ENCODE peak calls at places on chromosomes 3 and 15, in four cellular contexts. R, J, V and S are unnamed samples.

GRCh38 chr3:106428565-106428994 is 559.8 kb upstream of the CBLB start:
- DNase-seq in J (peak; percentile 81), R (no peak), V (no peak), S (peak; percentile 96)

GRCh38 chr3:30598663-30599545 is 7.5 kb upstream of the TGFBR2 start:
- DNase-seq in R (no peak), V (no peak), J (no peak), S (no peak)

GRCh38 chr15:60649845-60650548 is 171.1 kb upstream of the ICE2 start:
- DNase-seq in J (no peak), R (no peak), V (no peak), S (no peak)

GRCh38 chr3:89002166-89002565 is 105.3 kb upstream of the EPHA3 start:
- DNase-seq in J (no peak), V (no peak), R (no peak), S (no peak)

GRCh38 chr3:157156844-157157635 is 2.9 kb downstream of the CCNL1 start:
- DNase-seq in J (no peak), V (no peak), R (no peak), S (no peak)

GRCh38 chr15:58454950-58455401 is 23.2 kb downstream of the LIPC start:
- DNase-seq in R (no peak), V (no peak), J (no peak), S (no peak)

GRCh38 chr15:45187894-45188830 is at the start of gene SHF:
- DNase-seq in R (peak; percentile 65), J (no peak), V (peak; percentile 69), S (no peak)

GRCh38 chr3:45841380-45841700 is 579 bp downstream of the LZTFL1 start:
- DNase-seq in J (no peak), R (no peak), V (peak; percentile 39), S (no peak)

GRCh38 chr3:48130321-48130881 is 57.8 kb downstream of the CDC25A start:
- DNase-seq in V (peak; percentile 59), R (peak; percentile 29), J (no peak), S (no peak)

GRCh38 chr15:48352474-48353072 is 21.3 kb downstream of the DUT start:
- DNase-seq in V (peak; percentile 29), J (peak; percentile 61), R (peak; percentile 64), S (no peak)

GRCh38 chr15:43186003-43186353 is 775 bp downstream of the CCNDBP1 start:
- DNase-seq in J (no peak), R (no peak), V (no peak), S (peak; percentile 15)

GRCh38 chr3:128068156-128068620 is 16.0 kb downstream of the SEC61A1 start:
- DNase-seq in J (no peak), V (no peak), R (no peak), S (no peak)

GRCh38 chr3:128448491-128448890 is 18.2 kb downstream of the DNAJB8 start:
- DNase-seq in J (no peak), R (no peak), V (no peak), S (no peak)

GRCh38 chr3:31973837-31974236 is 7.2 kb downstream of the OSBPL10 start:
- DNase-seq in V (no peak), R (no peak), J (no peak), S (no peak)

GRCh38 chr3:32321095-32321835 is 70.4 kb upstream of the CMTM7 start:
- DNase-seq in R (no peak), J (no peak), V (no peak), S (no peak)

DNA sequence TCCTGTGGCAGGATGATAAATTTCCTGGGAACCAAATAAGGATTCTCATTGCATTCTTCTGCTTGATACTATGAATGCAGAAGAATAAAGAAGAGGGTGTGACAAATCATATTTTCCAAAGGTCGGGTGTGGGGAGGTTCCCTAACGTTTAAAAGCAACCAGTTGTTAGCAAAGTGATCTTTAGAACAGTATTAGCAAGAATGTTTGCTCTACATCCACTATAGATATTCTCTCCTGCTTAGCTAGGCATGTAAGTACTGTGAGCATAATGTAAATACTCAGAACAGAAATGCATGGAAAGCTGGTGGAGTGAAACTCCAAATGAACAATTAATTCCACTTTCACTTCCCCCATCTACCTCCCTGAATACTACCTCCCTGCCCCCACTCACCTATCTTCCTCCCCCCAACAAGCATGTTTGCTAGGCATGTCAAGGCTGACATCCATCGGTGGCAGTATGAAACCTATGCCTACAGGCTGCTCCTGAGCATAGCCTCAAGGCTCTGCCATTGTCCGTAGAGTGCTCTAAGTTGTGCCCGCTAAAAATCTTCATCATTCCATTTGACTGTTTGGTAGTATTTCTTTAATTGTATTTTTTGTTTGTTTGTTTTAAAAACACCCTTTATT is 329.7 kb downstream of the TIGIT start:
- DNase-seq in R (no peak), V (no peak), J (no peak), S (no peak)
- H3K4me1 ChIP-seq in R (peaks cover 48% of the 10 kb centered on the region), V (no peaks in the 10 kb centered on the region), J (peaks cover 35% of the 10 kb centered on the region), S (no peaks in the 10 kb centered on the region)

GRCh38 chr3:120468635-120469295 is 18.0 kb upstream of the FSTL1 start:
- DNase-seq in R (no peak), V (no peak), J (peak; percentile 74), S (peak; percentile 32)
- H3K4me1 ChIP-seq in R (peaks cover 5% of the 10 kb centered on the region), V (no peaks in the 10 kb centered on the region), J (peaks cover 50% of the 10 kb centered on the region), S (peaks cover 28% of the 10 kb centered on the region)

DNA sequence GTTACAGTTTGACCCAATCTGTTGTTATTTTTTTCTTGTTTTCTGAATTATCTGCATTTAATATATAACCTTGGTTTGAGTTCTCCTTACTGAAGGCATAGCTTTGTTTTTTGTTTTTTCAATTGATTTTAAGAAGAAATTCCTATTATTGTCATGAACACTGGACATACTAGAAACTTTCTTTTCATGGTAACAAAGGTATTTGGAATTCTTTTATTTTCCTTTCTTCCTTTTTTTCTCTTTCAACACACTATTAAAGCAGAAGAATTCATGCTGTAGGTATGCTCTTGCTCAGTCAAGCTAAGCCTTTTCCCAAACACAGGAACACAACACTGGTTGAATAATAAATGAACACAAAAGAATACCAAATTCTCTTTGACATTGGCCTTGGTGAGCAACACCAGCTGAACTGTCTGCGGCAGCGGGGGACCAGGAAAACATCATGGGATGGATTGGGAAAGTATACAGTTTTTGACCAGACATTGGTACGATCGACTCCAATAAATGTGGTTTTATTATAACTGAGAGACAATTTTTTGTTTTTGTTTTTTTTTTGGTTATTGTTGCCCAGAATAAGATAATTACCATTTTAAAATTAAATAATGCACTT is 23.1 kb downstream of the U2SURP start:
- DNase-seq in R (no peak), V (no peak), J (no peak), S (no peak)
- H3K4me1 ChIP-seq in R (no peaks in the 10 kb centered on the region), V (no peaks in the 10 kb centered on the region), J (no peaks in the 10 kb centered on the region), S (no peaks in the 10 kb centered on the region)

DNA sequence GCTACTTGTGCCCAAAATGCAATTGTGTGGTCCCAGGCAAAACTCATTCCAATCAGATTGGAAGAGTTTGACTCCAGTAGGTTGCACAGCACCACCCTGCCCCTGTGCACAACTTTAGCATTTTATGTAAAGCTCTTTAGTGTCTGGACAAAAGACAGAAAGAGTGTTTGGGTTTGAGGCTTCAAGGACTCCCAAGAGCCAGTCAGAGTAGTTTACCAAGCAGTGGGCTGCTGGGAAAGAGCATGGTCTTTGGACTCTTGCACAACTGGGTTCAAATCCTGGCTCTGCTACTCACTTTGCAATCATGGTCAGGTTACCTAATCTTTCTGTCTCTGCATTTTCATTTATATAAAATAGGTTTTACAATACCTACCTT is 75.8 kb upstream of the UMPS start:
- DNase-seq in V (no peak), J (no peak), R (no peak), S (no peak)
- H3K4me1 ChIP-seq in V (no peaks in the 10 kb centered on the region), J (no peaks in the 10 kb centered on the region), R (no peaks in the 10 kb centered on the region), S (no peaks in the 10 kb centered on the region)

DNA sequence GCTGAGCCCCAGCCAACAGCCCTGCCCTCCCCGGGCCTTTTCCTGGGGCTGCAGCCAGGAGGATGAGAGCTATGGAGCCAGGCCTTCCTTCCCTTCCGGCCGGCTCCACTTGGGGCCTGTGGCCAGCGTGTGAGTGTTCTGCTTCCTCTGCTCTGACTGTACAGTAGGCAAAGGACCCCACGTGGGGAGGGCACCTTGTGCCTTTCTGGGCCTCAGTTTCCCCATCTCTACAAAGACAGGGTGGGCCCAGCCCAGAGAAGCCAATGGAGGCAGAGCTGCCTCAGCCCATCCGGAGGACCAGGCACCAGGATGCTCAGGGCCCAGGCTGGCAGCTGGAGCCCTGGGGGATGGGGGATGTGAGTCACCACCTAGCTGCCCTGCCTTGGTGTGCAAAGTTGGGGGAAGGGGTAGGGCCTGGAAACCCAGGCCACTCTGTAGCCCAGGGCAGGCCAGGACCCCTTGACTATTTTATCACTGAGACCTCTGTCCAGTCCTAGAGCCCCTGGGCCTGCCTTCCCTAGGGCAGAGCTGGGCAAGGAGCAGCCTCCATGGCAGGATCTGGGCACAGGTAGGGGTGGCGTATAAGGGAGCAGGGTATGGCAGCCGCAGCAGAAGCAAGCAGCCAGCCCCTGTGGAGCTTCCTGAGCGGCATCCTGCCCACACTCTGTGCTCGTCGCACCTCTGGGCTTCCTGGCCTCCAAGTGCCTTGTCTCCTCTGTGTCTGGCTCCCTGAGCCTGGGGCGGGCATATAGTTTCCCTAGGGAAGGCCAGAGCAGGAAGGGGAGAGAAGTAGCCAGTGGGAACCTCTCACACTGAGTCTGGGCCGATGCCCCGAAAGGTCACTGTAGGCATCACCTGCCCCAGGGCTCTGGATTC is 1.8 kb downstream of the PSTPIP1 start:
- DNase-seq in V (peak; percentile 44), J (no peak), R (no peak), S (no peak)
- H3K4me1 ChIP-seq in V (no peaks in the 10 kb centered on the region), J (no peaks in the 10 kb centered on the region), R (peaks cover 83% of the 10 kb centered on the region), S (peaks cover 8% of the 10 kb centered on the region)

GRCh38 chr15:70267306-70267705 is 169.6 kb upstream of the TLE3 start:
- DNase-seq in R (no peak), J (no peak), V (no peak), S (no peak)

GRCh38 chr15:70265466-70265978 is 167.8 kb upstream of the TLE3 start:
- DNase-seq in V (no peak), J (no peak), R (no peak), S (no peak)

GRCh38 chr15:70266412-70267089 is 168.8 kb upstream of the TLE3 start:
- DNase-seq in J (peak; percentile 87), V (peak; percentile 75), R (peak; percentile 75), S (no peak)

GRCh38 chr15:70264738-70265465 is 167.2 kb upstream of the TLE3 start:
- DNase-seq in R (peak; percentile 54), J (no peak), V (no peak), S (no peak)

GRCh38 chr15:70265986-70266385 is 168.3 kb upstream of the TLE3 start:
- DNase-seq in V (no peak), R (no peak), J (no peak), S (no peak)
- H3K4me1 ChIP-seq in V (no peaks in the 10 kb centered on the region), R (peaks cover 79% of the 10 kb centered on the region), J (peaks cover 62% of the 10 kb centered on the region), S (peaks cover 8% of the 10 kb centered on the region)

GRCh38 chr15:31373970-31374369 is 47.3 kb downstream of the KLF13 start:
- DNase-seq in V (no peak), J (no peak), R (no peak), S (no peak)

GRCh38 chr15:31372635-31373091 is 46.0 kb downstream of the KLF13 start:
- DNase-seq in V (no peak), J (no peak), R (no peak), S (peak; percentile 82)

GRCh38 chr15:31374489-31374888 is 47.9 kb downstream of the KLF13 start:
- DNase-seq in J (no peak), V (no peak), R (no peak), S (no peak)

GRCh38 chr15:31371520-31372240 is 45.0 kb downstream of the KLF13 start:
- DNase-seq in V (no peak), R (no peak), J (no peak), S (no peak)

GRCh38 chr15:31373096-31373865 is 46.6 kb downstream of the KLF13 start:
- DNase-seq in R (no peak), V (no peak), J (no peak), S (no peak)
- H3K4me1 ChIP-seq in R (peaks cover 86% of the 10 kb centered on the region), V (no peaks in the 10 kb centered on the region), J (no peaks in the 10 kb centered on the region), S (no peaks in the 10 kb centered on the region)